ENCODE peak calls at places on chromosomes 1 and 21, in five cellular contexts. V is upper lobe of left lung, Y is tibial nerve, H is SK-N-SH, W is sigmoid colon. A is an unnamed sample.

GRCh38 chr1:211118407-211119102 is 15.4 kb downstream of the KCNH1 start:
- DNase-seq in H (no peak), V (peak; percentile 10), W (no peak), Y (no peak), A (no peak)

GRCh38 chr1:224498574-224499170 is 64.1 kb upstream of the WDR26 start:
- DNase-seq in Y (no peak), H (no peak), V (no peak), W (no peak), A (no peak)

GRCh38 chr1:205493241-205494085 is 11.0 kb upstream of the CDK18 start:
- DNase-seq in Y (no peak), V (no peak), H (peak; percentile 57), W (no peak), A (no peak)

GRCh38 chr1:58819719-58820118 is 35.9 kb upstream of the JUN start:
- DNase-seq in V (no peak), W (no peak), H (no peak), Y (no peak), A (no peak)

GRCh38 chr1:11571906-11572616 is 82.2 kb downstream of the FBXO2 start:
- DNase-seq in H (no peak), W (no peak), Y (no peak), V (no peak), A (no peak)

GRCh38 chr1:202622388-202622787 is 87.9 kb downstream of the SYT2 start:
- DNase-seq in H (no peak), V (no peak), W (no peak), Y (no peak), A (no peak)

GRCh38 chr1:235136111-235136510 is 7.5 kb upstream of the TOMM20 start:
- DNase-seq in H (peak; percentile 68), Y (no peak), W (no peak), V (no peak), A (no peak)

GRCh38 chr1:162397039-162397448 is 14.9 kb downstream of the SH2D1B start:
- DNase-seq in Y (no peak), W (no peak), V (no peak), H (no peak), A (no peak)

GRCh38 chr1:168199056-168199455 is 20.3 kb downstream of the TIPRL start:
- DNase-seq in W (no peak), V (no peak), H (no peak), Y (no peak), A (no peak)

GRCh38 chr1:229556551-229556950 is 2.0 kb downstream of the ABCB10 start:
- DNase-seq in V (no peak), H (no peak), W (no peak), Y (no peak), A (no peak)

GRCh38 chr1:153509729-153510354 is 25.9 kb downstream of the S100A6 start:
- DNase-seq in Y (no peak), V (no peak), H (peak; percentile 73), W (no peak), A (peak; percentile 77)

GRCh38 chr21:30072496-30072895 is 94.1 kb downstream of the CLDN17 start:
- DNase-seq in W (no peak), Y (no peak), V (no peak), H (no peak), A (peak; percentile 46)

GRCh38 chr1:235304549-235305451 is 23.2 kb downstream of the ARID4B start:
- DNase-seq in H (peak; percentile 72), Y (no peak), W (no peak), V (no peak), A (no peak)

GRCh38 chr1:57471995-57472394 is 48.1 kb upstream of the DAB1 start:
- DNase-seq in V (no peak), W (no peak), Y (no peak), H (no peak), A (no peak)

GRCh38 chr1:161198877-161199431 is at the start of gene ADAMTS4:
- DNase-seq in V (no peak), H (peak; percentile 43), W (peak; percentile 89), Y (no peak), A (peak; percentile 54)

GRCh38 chr1:67749844-67750689 is 65.1 kb downstream of the GADD45A start:
- DNase-seq in V (no peak), Y (no peak), H (no peak), W (no peak), A (no peak)

GRCh38 chr1:242811092-242811840 is 286.8 kb upstream of the PLD5 start:
- DNase-seq in W (no peak), H (no peak), Y (no peak), V (no peak), A (no peak)

GRCh38 chr1:63674865-63675815 is 81.9 kb downstream of the PGM1 start:
- DNase-seq in V (peak; percentile 38), H (peak; percentile 52), Y (no peak), W (no peak), A (no peak)

GRCh38 chr1:190479537-190479936 is 1.9 kb upstream of the BRINP3 start:
- DNase-seq in V (no peak), H (no peak), Y (no peak), W (no peak), A (peak; percentile 16)

GRCh38 chr1:55632058-55632457 is 416.9 kb upstream of the USP24 start:
- DNase-seq in V (no peak), H (no peak), W (no peak), Y (no peak), A (no peak)

GRCh38 chr1:52660807-52661206 is 27.8 kb downstream of the SHISAL2A start:
- DNase-seq in H (no peak), Y (no peak), V (no peak), W (no peak), A (no peak)

GRCh38 chr1:234962340-234962989 is 166.2 kb downstream of the TOMM20 start:
- DNase-seq in W (peak; percentile 79), Y (no peak), H (peak; percentile 50), V (no peak), A (no peak)

GRCh38 chr1:156815851-156816536 is 654 bp downstream of the SH2D2A start:
- DNase-seq in Y (no peak), V (no peak), H (no peak), W (no peak), A (no peak)

GRCh38 chr1:242147096-242147976 is 148.4 kb upstream of the MAP1LC3C start:
- DNase-seq in H (no peak), Y (no peak), W (no peak), V (no peak), A (no peak)

GRCh38 chr21:34201441-34201838 is 128.1 kb downstream of the MRPS6 start:
- DNase-seq in H (no peak), W (no peak), V (no peak), Y (no peak), A (no peak)

GRCh38 chr1:35576061-35576765 is 3.1 kb downstream of the TFAP2E start:
- DNase-seq in H (no peak), V (no peak), Y (no peak), W (no peak), A (no peak)

GRCh38 chr1:228836954-228837481 is 101.7 kb downstream of the RHOU start:
- DNase-seq in W (no peak), H (no peak), V (no peak), Y (no peak), A (no peak)

GRCh38 chr1:10424034-10424433 is 6.2 kb upstream of the CENPS start:
- DNase-seq in H (peak; percentile 44), Y (peak; percentile 16), W (peak; percentile 77), V (peak; percentile 37), A (peak; percentile 13)

GRCh38 chr1:205445653-205445955 is 10.2 kb downstream of the BLACAT1 start:
- DNase-seq in W (no peak), Y (no peak), H (no peak), V (no peak), A (no peak)

GRCh38 chr1:244052011-244052727 is 1.1 kb downstream of the ZBTB18 start:
- DNase-seq in H (peak; percentile 73), V (no peak), Y (no peak), W (no peak), A (no peak)

GRCh38 chr1:226832613-226833012 is 37.8 kb upstream of the PSEN2 start:
- DNase-seq in W (no peak), Y (no peak), H (no peak), V (no peak), A (no peak)

GRCh38 chr1:183023601-183024351 is 556 bp downstream of the LAMC1 start:
- DNase-seq in W (peak; percentile 81), V (peak; percentile 91), H (peak; percentile 81), Y (peak; percentile 33), A (peak; percentile 84)

GRCh38 chr1:157312270-157312812 is 174.1 kb upstream of the ETV3 start:
- DNase-seq in Y (no peak), W (no peak), V (no peak), H (no peak), A (no peak)

GRCh38 chr21:41802185-41802584 is 35.3 kb upstream of the RIPK4 start:
- DNase-seq in H (no peak), Y (no peak), V (no peak), W (no peak), A (no peak)

GRCh38 chr1:180893614-180894013 is 19.1 kb upstream of the KIAA1614 start:
- DNase-seq in W (no peak), V (no peak), Y (no peak), H (no peak), A (no peak)

GRCh38 chr21:43209575-43210453 is 41.0 kb downstream of the CRYAA start:
- DNase-seq in Y (peak; percentile 11), W (peak; percentile 48), V (peak; percentile 70), H (peak; percentile 23), A (no peak)

GRCh38 chr21:15566692-15567091 is 163.1 kb upstream of the USP25 start:
- DNase-seq in V (no peak), H (peak; percentile 12), W (no peak), Y (no peak), A (no peak)

GRCh38 chr1:207304710-207305151 is 16.7 kb upstream of the CD55 start:
- DNase-seq in Y (no peak), W (no peak), V (no peak), H (no peak), A (no peak)
- TF ChIP-seq EP300 in Y (no peak), W (no peak), V (no peak), H (no peak), A (no peak)

GRCh38 chr1:110430366-110430765 is 20.6 kb upstream of the PROK1 start:
- DNase-seq in H (no peak), W (peak; percentile 36), Y (no peak), V (no peak), A (no peak)
- TF ChIP-seq CTCF in H (no peak), W (no peak), Y (no peak), V (no peak), A (no peak)

DNA sequence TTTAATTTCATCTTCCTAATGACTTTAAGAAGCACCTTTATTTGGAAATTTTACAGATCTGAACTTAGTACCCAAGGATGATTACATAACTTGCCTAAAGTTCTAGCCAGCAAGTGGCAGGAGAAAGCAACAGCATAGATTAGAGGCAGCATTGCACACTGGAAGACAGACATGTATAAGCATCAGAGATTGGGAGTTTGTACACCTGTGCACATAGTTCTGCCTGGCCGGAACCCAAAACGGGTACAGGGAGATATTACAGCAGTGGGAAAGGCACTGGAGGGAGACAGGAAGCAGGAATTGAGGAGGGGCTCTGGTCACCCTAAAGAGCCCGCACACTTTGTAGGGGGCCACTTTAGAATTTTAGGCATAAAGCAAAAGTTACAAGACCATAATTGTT is 19.3 kb downstream of the GBP6 start:
- DNase-seq in H (no peak), W (no peak), Y (no peak), V (no peak), A (no peak)
- TF ChIP-seq EP300 in H (no peak), W (no peak), Y (no peak), V (no peak), A (no peak)

DNA sequence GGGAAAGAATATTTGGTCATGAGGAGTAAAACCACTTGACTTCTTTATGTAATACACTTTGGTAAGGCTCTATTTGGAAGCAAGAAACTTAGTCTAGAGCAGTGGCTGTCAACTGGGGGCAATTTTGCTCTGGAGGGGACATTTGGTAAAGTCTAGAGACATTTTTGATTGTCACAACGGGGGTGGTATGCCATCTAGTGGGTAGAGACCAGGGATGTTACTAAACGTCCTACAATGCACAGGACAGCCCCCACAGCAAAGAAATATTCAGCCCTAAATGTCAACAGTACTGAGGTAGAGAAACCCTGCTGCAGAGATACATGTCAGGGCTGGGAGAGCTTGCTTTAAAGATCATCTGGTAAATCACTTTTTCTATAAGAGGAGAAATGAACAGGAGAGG is 13.5 kb downstream of the FUCA1 start:
- DNase-seq in Y (no peak), W (no peak), H (peak; percentile 32), V (no peak), A (no peak)
- TF ChIP-seq CTCF in Y (no peak), W (no peak), H (peak; percentile 25), V (no peak), A (no peak)